ENCODE peak calls at places on chromosomes 3 and 15, in five cellular contexts. U is A549, B is ovary, K is body of pancreas, E is breast epithelium. V is an unnamed sample.

GRCh38 chr3:175651716-175652115 is 792.6 kb downstream of the NAALADL2 start:
- DNase-seq in E (no peak), B (no peak), K (no peak), U (no peak), V (no peak)

GRCh38 chr3:25448750-25449684 is 21.0 kb downstream of the RARB start:
- DNase-seq in U (peak; percentile 60), E (peak; percentile 84), B (peak; percentile 67), K (peak; percentile 49), V (peak; percentile 88)

GRCh38 chr3:38281895-38282686 is at the start of gene SLC22A14:
- DNase-seq in E (no peak), K (no peak), U (no peak), B (no peak), V (no peak)

GRCh38 chr3:127630811-127631714 is 2.1 kb downstream of the PODXL2 start:
- DNase-seq in E (no peak), K (no peak), U (no peak), B (no peak), V (no peak)

GRCh38 chr15:57220220-57220619 is 156.1 kb upstream of the CGNL1 start:
- DNase-seq in U (no peak), E (no peak), K (no peak), B (no peak), V (no peak)

GRCh38 chr3:138351151-138351550 is 2.8 kb downstream of the MRAS start:
- DNase-seq in U (no peak), B (no peak), E (no peak), K (no peak), V (no peak)

GRCh38 chr3:174466471-174467054 is 392.6 kb upstream of the NAALADL2 start:
- DNase-seq in B (no peak), U (no peak), E (no peak), K (no peak), V (no peak)

GRCh38 chr15:73560501-73561117 is 72.6 kb downstream of the NPTN start:
- DNase-seq in U (peak; percentile 80), B (no peak), K (no peak), E (no peak), V (no peak)

GRCh38 chr15:44999105-44999504 is 23.9 kb upstream of the SORD start:
- DNase-seq in E (no peak), K (no peak), U (no peak), B (no peak), V (no peak)

GRCh38 chr15:71397377-71397776 is 282.1 kb downstream of the THSD4 start:
- DNase-seq in E (no peak), U (peak; percentile 43), K (no peak), B (no peak), V (no peak)

GRCh38 chr3:65425880-65426279 is 612.8 kb downstream of the MAGI1 start:
- DNase-seq in U (peak; percentile 12), B (no peak), K (no peak), E (no peak), V (no peak)

GRCh38 chr3:81816473-81817260 is 55.2 kb upstream of the GBE1 start:
- DNase-seq in U (no peak), E (no peak), K (peak; percentile 69), B (no peak), V (no peak)

GRCh38 chr3:188080091-188080490 is 73.9 kb upstream of the LPP start:
- DNase-seq in U (no peak), E (no peak), K (no peak), B (no peak), V (no peak)

GRCh38 chr3:134366928-134367352 is 7.3 kb downstream of the AMOTL2 start:
- DNase-seq in E (peak; percentile 45), K (no peak), U (no peak), B (no peak), V (peak; percentile 67)

GRCh38 chr3:171193693-171194092 is 167.2 kb upstream of the SLC2A2 start:
- DNase-seq in B (no peak), U (no peak), E (no peak), K (no peak), V (no peak)

GRCh38 chr15:41417418-41417811 is 520 bp downstream of the RTF1 start:
- DNase-seq in B (peak; percentile 66), U (peak; percentile 16), E (no peak), K (no peak), V (no peak)

GRCh38 chr3:53303957-53304356 is 43.4 kb downstream of the DCP1A start:
- DNase-seq in B (no peak), U (no peak), K (no peak), E (no peak), V (no peak)

GRCh38 chr3:144821583-144821982 is 850.0 kb downstream of the DIPK2A start:
- DNase-seq in U (no peak), B (no peak), K (no peak), E (no peak), V (no peak)

GRCh38 chr3:42839616-42840015 is 30.4 kb downstream of the ACKR2 start:
- DNase-seq in B (peak; percentile 23), U (peak; percentile 70), E (no peak), K (peak; percentile 30), V (peak; percentile 46)

GRCh38 chr3:127781411-127782001 is 40.8 kb downstream of the MGLL start:
- DNase-seq in E (no peak), K (no peak), U (no peak), B (no peak), V (peak; percentile 79)

GRCh38 chr15:31867536-31868442 is 162.5 kb upstream of the CHRNA7 start:
- DNase-seq in U (peak; percentile 82), B (peak; percentile 50), K (peak; percentile 72), E (no peak), V (peak; percentile 56)

GRCh38 chr3:130814691-130815472 is 68.3 kb upstream of the PIK3R4 start:
- DNase-seq in U (no peak), K (no peak), E (no peak), B (no peak), V (no peak)

GRCh38 chr3:81876826-81877225 is 115.4 kb upstream of the GBE1 start:
- DNase-seq in B (no peak), U (no peak), K (no peak), E (no peak), V (no peak)

GRCh38 chr3:131795382-131796085 is 239.3 kb downstream of the CPNE4 start:
- DNase-seq in E (no peak), K (no peak), U (no peak), B (no peak), V (no peak)

GRCh38 chr15:94397377-94397776 is 166.0 kb downstream of the MCTP2 start:
- DNase-seq in B (no peak), E (no peak), K (no peak), U (no peak), V (no peak)

GRCh38 chr3:6018456-6018855 is 830.9 kb downstream of the EDEM1 start:
- DNase-seq in U (no peak), B (no peak), K (no peak), E (no peak), V (no peak)

GRCh38 chr15:53789654-53790053 is 30.2 kb upstream of the WDR72 start:
- DNase-seq in K (no peak), B (no peak), U (no peak), E (no peak), V (no peak)

DNA sequence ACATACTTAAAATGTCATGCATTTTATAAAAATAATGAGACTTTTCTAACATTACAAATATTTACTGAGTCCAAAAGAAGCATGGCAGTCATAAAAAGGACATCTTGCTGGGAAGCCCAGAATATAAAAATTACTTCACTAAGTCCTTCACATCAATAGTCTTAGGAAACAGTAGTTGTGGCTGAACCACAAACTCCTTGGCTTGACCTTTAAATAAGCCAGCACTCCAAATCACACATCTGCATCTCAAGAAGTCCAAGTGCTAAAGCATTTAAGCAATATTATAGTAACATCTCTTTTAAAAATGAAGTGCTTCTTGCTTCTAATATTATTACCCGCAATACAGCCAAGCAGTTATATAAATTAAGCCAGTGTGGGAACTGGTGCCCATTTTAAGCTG is 8.8 kb downstream of the CCNL1 start:
- DNase-seq in K (no peak), B (no peak), E (no peak), U (no peak), V (no peak)
- TF ChIP-seq POLR2A in K (no peak), B (no peak), E (no peak), U (no peak), V (no peak)

DNA sequence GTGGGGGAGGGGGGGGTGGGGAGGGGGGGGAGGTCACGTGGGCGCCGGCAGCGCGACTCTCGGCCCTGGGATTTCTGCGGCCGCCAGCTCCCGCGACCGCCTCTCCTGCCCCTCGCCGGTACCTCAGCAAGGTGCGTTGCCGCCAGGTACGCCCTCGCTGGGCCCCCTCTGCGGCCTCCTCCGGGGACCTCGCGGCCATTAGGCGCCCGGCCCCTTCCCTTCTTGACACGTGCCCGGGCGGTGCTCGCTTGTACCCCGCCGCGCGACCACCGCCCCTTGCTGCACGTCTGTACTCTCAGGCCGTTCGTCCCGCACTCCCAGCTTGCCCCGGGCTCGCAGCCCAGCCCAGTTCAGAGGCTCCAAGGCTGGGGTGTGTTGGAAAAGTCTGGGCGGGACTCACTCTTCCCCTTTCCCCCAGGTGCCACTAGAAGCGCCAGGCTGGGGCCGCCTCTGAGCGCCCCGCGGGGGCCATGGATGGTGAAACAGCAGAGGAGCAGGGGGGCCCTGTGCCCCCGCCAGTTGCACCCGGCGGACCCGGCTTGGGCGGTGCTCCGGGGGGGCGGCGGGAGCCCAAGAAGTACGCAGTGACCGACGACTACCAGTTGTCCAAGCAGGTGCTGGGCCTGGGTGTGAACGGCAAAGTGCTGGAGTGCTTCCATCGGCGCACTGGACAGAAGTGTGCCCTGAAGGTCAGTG is at the start of gene MAPKAPK3:
- DNase-seq in B (peak; percentile 73), E (no peak), U (no peak), K (peak; percentile 58), V (peak; percentile 58)
- TF ChIP-seq POLR2A in B (no peak), E (no peak), U (no peak), K (peak; percentile 45), V (no peak)

GRCh38 chr3:191197761-191198160 is 1.3 kb upstream of the OSTN start:
- DNase-seq in E (no peak), U (no peak), B (no peak), K (no peak), V (no peak)

GRCh38 chr3:191198886-191199285 is at the start of gene OSTN:
- DNase-seq in E (no peak), U (no peak), B (no peak), K (no peak), V (no peak)

GRCh38 chr3:191192941-191193340 is 6.1 kb upstream of the OSTN start:
- DNase-seq in B (no peak), E (no peak), U (no peak), K (no peak), V (no peak)

DNA sequence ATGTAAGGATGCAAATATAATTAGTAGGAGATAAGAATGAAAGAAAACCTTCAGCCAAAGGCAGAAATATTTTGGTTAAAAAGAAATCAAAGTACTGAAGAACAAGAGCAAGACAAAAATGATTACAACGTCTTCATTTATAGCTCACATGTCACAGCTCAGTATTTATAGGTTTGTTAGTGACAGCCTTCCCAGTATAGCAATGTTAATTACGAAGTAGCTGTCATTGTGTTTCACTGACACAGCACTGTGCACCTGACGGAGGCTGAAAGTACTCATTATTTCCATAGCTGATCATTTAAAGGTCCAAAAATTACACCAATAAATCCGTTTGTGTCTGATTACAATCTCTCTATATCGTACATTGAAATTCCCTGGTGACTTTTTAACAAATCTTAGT is 561 bp upstream of the OSTN start:
- DNase-seq in K (no peak), B (no peak), U (no peak), E (no peak), V (no peak)
- TF ChIP-seq POLR2A in K (no peak), B (no peak), U (no peak), E (no peak), V (no peak)

DNA sequence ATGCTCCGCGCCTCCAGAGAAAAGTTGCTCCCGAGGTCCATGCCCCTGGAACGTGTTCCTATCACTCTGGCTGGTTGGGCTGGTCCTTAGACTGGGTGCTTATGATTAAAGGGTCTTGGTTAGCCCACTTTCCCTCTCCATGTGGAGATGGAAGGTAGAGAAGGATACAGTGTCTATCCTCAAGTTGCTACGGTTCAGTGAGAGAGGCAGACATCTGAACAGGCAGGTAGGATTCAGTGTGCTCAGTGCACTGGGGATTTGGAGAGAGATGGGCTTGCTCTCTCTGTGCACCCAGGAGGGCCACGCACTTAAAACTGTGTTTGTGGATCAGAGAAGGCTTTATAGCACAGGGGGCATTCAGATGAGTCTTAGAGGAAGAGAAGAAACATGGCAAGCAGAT is 63.0 kb downstream of the RPL39L start:
- DNase-seq in E (no peak), B (no peak), K (no peak), U (no peak), V (no peak)
- TF ChIP-seq POLR2A in E (no peak), B (no peak), K (no peak), U (no peak), V (no peak)

V was measured in heart left ventricle.